ENCODE peak calls at places on chromosomes 16 and 17, in six cellular contexts. N is IMR-90, A is mesenchymal stem cell, D is neuronal stem cell, Y is H1, V is trophoblast cell. C is an unnamed sample.

GRCh38 chr17:77326636-77327035 is 185.9 kb downstream of the SEC14L1 start:
- DNase-seq in N (no peak), A (no peak), D (no peak), Y (no peak), V (no peak), C (peak)

GRCh38 chr17:82826956-82827355 is 12.9 kb downstream of the ZNF750 start:
- DNase-seq in N (no peak), A (no peak), D (no peak), Y (no peak), V (peak), C (no peak)

GRCh38 chr17:33504571-33504970 is 211.5 kb upstream of the ASIC2 start:
- DNase-seq in N (no peak), A (no peak), D (no peak), Y (no peak), V (no peak), C (no peak)

GRCh38 chr17:20203761-20204263 is 194.7 kb downstream of the SPECC1 start:
- DNase-seq in N (peak), A (peak), D (no peak), Y (no peak), V (no peak), C (no peak)

GRCh38 chr17:69525920-69526841 is 111.7 kb downstream of the MAP2K6 start:
- DNase-seq in N (peak), A (peak), D (peak), Y (peak), V (peak), C (peak)

GRCh38 chr17:43702636-43703035 is 40.9 kb upstream of the MEOX1 start:
- DNase-seq in N (no peak), A (no peak), D (no peak), Y (peak), V (no peak), C (peak)

GRCh38 chr17:57927048-57927723 is 28.0 kb downstream of the CUEDC1 start:
- DNase-seq in N (peak), A (no peak), D (peak), Y (no peak), V (no peak), C (no peak)

GRCh38 chr16:70342016-70342415 is 4.7 kb upstream of the DDX19A start:
- DNase-seq in N (no peak), A (no peak), D (no peak), Y (no peak), V (no peak), C (no peak)

GRCh38 chr17:41340496-41340895 is 10.1 kb downstream of the KRT33A start:
- DNase-seq in N (no peak), A (no peak), D (no peak), Y (peak), V (no peak), C (no peak)

GRCh38 chr16:67396775-67397450 is 3.6 kb upstream of the TPPP3 start:
- DNase-seq in N (no peak), A (no peak), D (no peak), Y (no peak), V (no peak), C (no peak)

GRCh38 chr16:67397451-67397801 is 4.1 kb upstream of the TPPP3 start:
- DNase-seq in N (no peak), A (peak), D (no peak), Y (no peak), V (no peak), C (no peak)

GRCh38 chr16:67395458-67396158 is 2.3 kb upstream of the TPPP3 start:
- DNase-seq in N (peak), A (peak), D (no peak), Y (no peak), V (no peak), C (no peak)

GRCh38 chr16:67395105-67395457 is 1.8 kb upstream of the TPPP3 start:
- DNase-seq in N (no peak), A (no peak), D (no peak), Y (no peak), V (no peak), C (no peak)

DNA sequence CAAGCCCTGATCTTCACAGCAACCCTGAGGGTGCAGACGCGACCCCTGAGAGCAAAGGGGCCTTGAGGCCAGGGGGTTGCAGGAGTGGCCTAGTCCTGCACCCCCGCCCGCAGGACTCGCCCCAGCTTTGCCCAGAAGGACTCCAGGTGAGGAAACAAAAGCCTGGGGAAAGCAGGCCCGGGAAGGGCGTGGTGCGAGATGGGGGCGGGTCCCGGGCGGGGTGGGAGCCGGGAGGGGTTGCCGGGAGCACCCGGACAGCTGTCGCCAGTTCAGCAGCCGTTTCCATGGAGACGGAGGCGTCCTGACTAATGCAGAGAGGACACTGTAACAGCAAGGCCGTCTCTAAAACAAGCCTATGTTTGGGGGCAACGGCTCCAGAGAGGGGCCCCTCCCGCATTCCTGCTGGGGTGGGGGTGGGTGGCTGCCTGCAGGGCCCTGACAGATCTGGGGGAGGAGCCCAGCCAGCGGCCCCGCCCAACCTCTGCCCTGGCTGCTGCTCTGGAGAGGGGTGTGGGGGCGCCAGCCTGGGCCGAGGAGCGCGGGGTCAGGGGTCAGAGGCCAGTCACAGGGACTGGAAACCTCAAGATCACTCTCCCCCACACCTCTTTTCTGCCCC is 3.0 kb upstream of the TPPP3 start:
- DNase-seq in N (peak), A (peak), D (peak), Y (peak), V (peak), C (peak)
- H2AFZ ChIP-seq in N (peak), A (no peak), D (peak), Y (no peak), V (no peak), C (no peak)

GRCh38 chr16:30698816-30699614 is at the start of gene SRCAP:
- DNase-seq in N (peak), A (peak), D (peak), Y (peak), V (peak), C (peak)
- H4K8ac ChIP-seq in N (peak), A (peak), D (peak), Y (peak), V (peak), C (no peak)

DNA sequence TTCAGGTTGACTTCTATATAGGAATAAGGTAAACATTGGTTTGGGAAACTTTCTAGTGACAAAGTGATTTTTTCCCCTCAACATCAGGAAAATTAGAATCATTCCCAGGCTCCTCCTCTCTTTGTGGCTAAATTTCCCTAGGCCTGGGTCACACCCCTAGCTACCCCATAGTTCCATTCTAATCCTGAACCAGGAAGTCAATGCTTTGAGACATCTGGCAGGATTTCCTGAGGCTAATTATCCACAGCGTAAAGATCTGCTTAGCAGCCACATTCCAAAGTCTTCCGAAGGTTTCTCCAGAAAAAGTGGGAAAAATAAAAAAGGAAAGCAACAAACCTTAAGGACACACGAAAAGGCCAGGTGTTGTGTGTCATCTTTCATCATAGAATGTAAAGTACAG is 60.3 kb upstream of the CORO6 start:
- DNase-seq in N (no peak), A (no peak), D (peak), Y (no peak), V (no peak), C (no peak)
- H2AFZ ChIP-seq in N (no peak), A (no peak), D (no peak), Y (no peak), V (no peak), C (no peak)

DNA sequence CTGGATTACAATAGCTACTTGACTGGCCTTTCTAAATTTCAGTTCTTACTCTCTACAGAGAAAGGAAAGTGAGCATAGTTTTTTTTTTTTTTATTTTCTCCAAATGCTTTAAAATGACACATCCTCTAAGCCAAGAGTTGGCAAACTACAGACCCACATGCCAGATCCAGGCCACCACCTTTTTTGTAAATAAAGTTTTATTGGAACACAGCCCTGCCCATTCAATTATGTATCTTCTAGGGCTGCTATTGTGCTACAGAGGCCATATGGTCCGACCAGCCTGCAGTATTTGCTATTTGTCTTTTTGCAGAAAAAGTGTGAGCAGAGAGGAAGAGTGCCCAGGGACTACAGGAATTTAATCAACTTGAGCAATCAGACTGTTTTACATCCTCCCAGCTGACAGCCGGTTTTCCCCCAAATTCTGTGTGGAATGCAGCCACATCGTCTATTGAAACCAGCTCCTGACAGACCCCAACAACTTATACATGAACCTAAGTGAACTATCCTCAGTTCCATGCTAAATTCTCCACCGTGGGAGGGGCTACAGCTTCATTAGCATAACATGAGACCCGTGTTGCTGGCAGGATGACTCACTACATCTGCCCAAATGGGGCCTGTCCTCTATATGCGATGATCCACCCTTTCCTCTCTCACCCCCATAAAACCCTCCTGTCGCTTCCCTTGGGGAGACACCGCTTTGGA is 149.2 kb upstream of the HS3ST3A1 start:
- DNase-seq in N (peak), A (peak), D (no peak), Y (peak), V (no peak), C (peak)
- H4K8ac ChIP-seq in N (no peak), A (no peak), D (no peak), Y (no peak), V (no peak), C (no peak)

DNA sequence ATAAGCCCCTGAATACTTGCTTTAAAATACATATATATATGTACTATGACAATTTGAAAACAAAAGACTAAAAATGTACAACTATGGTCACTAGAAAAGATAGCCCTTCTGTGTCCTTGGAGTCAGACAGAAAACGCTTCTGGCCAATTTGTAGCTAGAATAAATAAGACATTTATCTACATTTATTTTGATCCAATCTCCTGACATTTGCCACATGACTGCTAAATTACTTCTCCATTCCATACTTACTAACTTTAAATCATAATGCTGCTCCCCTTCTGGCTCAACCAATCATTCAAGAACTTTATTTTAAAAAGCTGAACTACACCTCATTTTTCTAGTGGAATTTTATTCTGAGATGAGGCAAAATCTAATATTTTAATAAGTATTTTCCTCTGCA is 65.8 kb downstream of the CYTH1 start:
- DNase-seq in N (no peak), A (no peak), D (no peak), Y (no peak), V (no peak), C (no peak)
- H2AFZ ChIP-seq in N (no peak), A (no peak), D (no peak), Y (no peak), V (no peak), C (no peak)

GRCh38 chr17:54899721-54900456 is 763 bp upstream of the TOM1L1 start:
- DNase-seq in N (peak), A (no peak), D (no peak), Y (peak), V (no peak), C (peak)
- H4K8ac ChIP-seq in N (no peak), A (no peak), D (peak), Y (no peak), V (peak), C (no peak)

GRCh38 chr17:56142781-56143180 is 10.5 kb upstream of the ANKFN1 start:
- DNase-seq in N (peak), A (no peak), D (no peak), Y (no peak), V (no peak), C (no peak)

GRCh38 chr17:56144205-56144604 is 9.1 kb upstream of the ANKFN1 start:
- DNase-seq in N (no peak), A (no peak), D (no peak), Y (no peak), V (no peak), C (no peak)

GRCh38 chr17:56141046-56141839 is 12.0 kb upstream of the ANKFN1 start:
- DNase-seq in N (peak), A (no peak), D (no peak), Y (no peak), V (no peak), C (no peak)

GRCh38 chr17:56146005-56146404 is 7.3 kb upstream of the ANKFN1 start:
- DNase-seq in N (no peak), A (no peak), D (no peak), Y (no peak), V (no peak), C (no peak)

DNA sequence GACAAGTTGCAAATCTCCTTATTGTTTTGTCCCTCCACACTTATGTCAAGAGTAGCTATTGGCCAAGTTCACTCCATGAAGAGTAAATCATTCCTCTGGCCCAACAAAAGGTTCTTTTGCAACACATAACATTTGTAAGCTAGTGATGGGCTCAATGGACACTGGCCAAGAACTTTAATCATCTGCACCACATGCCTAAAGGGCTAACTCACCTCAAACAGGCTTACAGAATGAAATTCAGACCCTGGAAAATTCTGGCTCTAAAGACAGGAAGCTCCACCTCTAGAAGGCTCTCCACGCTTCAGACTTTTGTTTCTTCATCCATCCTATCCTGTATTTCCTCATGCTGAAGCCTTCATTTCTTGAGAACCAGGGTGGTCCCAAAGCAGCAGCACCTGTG is 10.9 kb upstream of the ANKFN1 start:
- DNase-seq in N (peak), A (peak), D (no peak), Y (no peak), V (no peak), C (no peak)
- H2AFZ ChIP-seq in N (peak), A (no peak), D (no peak), Y (no peak), V (no peak), C (no peak)

GRCh38 chr17:81512984-81513668 is 527 bp upstream of the ACTG1 start:
- DNase-seq in N (peak), A (peak), D (peak), Y (no peak), V (no peak), C (peak)
- H4K8ac ChIP-seq in N (peak), A (peak), D (no peak), Y (peak), V (peak), C (no peak)

DNA sequence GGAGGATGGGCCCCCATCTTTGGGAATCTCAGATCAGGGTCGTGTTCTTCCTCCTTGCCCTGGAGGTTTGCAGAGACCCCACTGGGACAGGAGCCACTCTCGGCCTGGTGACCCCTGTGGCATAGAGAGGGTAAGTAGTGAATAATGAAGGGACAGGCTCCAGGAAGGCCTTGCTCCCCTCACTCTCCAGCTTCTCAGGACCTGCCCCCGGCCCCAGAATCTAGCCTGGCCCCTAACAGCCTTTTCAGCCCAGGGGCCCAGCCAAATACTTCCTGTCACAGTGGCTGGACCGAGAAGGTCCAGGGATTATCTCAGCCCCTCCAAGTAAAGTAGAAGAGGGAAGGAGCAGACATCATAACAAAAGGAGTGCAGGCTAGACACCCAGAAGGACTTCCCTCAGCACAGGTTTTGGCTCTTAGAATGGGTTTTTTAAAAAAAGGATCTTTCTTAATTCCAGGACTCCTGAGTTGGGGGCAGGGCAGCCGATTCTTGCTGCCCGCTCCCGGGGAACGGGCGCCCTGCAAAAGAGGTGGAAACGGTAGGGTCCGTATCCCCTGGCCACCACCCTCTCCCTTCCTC is 637 bp upstream of the NXPH3 start:
- DNase-seq in N (no peak), A (no peak), D (no peak), Y (no peak), V (no peak), C (no peak)
- H2AFZ ChIP-seq in N (peak), A (no peak), D (peak), Y (peak), V (no peak), C (no peak)

DNA sequence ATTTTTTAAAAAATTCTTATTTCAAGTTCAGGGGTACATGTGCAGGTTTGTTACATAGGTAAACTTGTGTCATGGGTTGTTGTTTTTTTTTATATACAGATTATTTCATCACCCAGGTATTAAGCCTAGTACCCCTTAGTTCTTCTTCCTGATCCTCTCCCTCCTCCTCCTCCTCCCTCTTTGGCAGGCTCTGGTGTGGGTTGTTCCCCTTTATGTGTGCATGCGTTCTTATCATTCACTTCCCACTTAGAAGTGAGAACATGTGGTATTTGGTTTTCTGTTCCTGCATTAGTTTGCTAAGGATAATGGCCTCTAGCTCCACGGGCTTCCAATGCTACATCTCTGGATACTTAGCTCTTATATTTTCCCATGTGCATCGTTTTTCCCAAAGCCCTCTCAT is 404.4 kb downstream of the HAPSTR1 start:
- DNase-seq in N (no peak), A (no peak), D (no peak), Y (no peak), V (no peak), C (no peak)
- H4K8ac ChIP-seq in N (no peak), A (no peak), D (no peak), Y (no peak), V (no peak), C (no peak)